ENCODE peak calls at places on chromosomes 5 and 9, in ten cellular contexts. N, U, F, D, E, B, X, R, H and G are unnamed samples.

GRCh38 chr5:67437905-67438845 is 241.6 kb upstream of the CD180 start:
- DNase-seq in N (no peak), U (no peak), F (no peak), D (no peak), E (no peak), B (no peak), X (no peak), R (no peak), H (no peak), G (no peak)

GRCh38 chr9:125277411-125277810 is 15.8 kb downstream of the GAPVD1 start:
- DNase-seq in N (no peak), U (no peak), F (no peak), D (no peak), E (no peak), B (no peak), X (no peak), R (no peak), H (no peak), G (no peak)

GRCh38 chr9:99237356-99237755 is 15.3 kb downstream of the SEC61B start:
- DNase-seq in N (no peak), U (no peak), F (no peak), D (no peak), E (no peak), B (no peak), X (no peak), R (no peak), H (no peak), G (no peak)

GRCh38 chr5:1753490-1753889 is 46.1 kb downstream of the MRPL36 start:
- DNase-seq in N (no peak), U (peak; percentile 20), F (no peak), D (no peak), E (no peak), B (no peak), X (no peak), R (no peak), H (no peak), G (no peak)

GRCh38 chr9:137694962-137695875 is 76.4 kb downstream of the EHMT1 start:
- DNase-seq in N (no peak), U (peak; percentile 70), F (no peak), D (no peak), E (no peak), B (no peak), X (peak; percentile 21), R (no peak), H (peak; percentile 64), G (no peak)

GRCh38 chr5:9361835-9362234 is 184.0 kb downstream of the SEMA5A start:
- DNase-seq in N (no peak), U (no peak), F (peak; percentile 12), D (peak; percentile 70), E (no peak), B (peak; percentile 6), X (peak; percentile 85), R (no peak), H (peak; percentile 26), G (peak; percentile 16)

GRCh38 chr5:178453224-178453623 is 137.0 kb downstream of the COL23A1 start:
- DNase-seq in N (no peak), U (no peak), F (no peak), D (no peak), E (no peak), B (no peak), X (peak; percentile 1), R (no peak), H (no peak), G (no peak)

GRCh38 chr5:134541736-134542376 is 16.4 kb downstream of the JADE2 start:
- DNase-seq in N (no peak), U (peak; percentile 66), F (no peak), D (no peak), E (no peak), B (no peak), X (peak; percentile 79), R (no peak), H (no peak), G (no peak)

GRCh38 chr5:68478306-68479091 is 262.9 kb downstream of the PIK3R1 start:
- DNase-seq in N (no peak), U (no peak), F (no peak), D (no peak), E (no peak), B (no peak), X (peak; percentile 51), R (no peak), H (no peak), G (no peak)

GRCh38 chr5:14277407-14278320 is 134.5 kb downstream of the TRIO start:
- DNase-seq in N (no peak), U (no peak), F (no peak), D (no peak), E (no peak), B (no peak), X (peak; percentile 22), R (no peak), H (no peak), G (no peak)

GRCh38 chr9:137948642-137949041 is 71.1 kb downstream of the CACNA1B start:
- DNase-seq in N (no peak), U (no peak), F (no peak), D (no peak), E (no peak), B (no peak), X (no peak), R (no peak), H (no peak), G (no peak)

GRCh38 chr5:79191457-79191856 is 44.5 kb upstream of the JMY start:
- DNase-seq in N (no peak), U (no peak), F (no peak), D (no peak), E (no peak), B (no peak), X (no peak), R (no peak), H (no peak), G (no peak)

GRCh38 chr9:6243746-6244145 is 28.1 kb downstream of the IL33 start:
- DNase-seq in N (no peak), U (no peak), F (no peak), D (no peak), E (no peak), B (no peak), X (no peak), R (no peak), H (no peak), G (no peak)